ENCODE peak calls at places on chromosome 21, in ten cellular contexts. B, C, Q, P, V, M, J, R, K and H are unnamed samples.

GRCh38 chr21:34726627-34727337 is 58.0 kb downstream of the CLIC6 start:
- DNase-seq in V (no peak), P (no peak), R (no peak), J (no peak), Q (no peak), C (no peak), M (no peak), K (no peak), B (no peak), H (no peak)

GRCh38 chr21:36282568-36283230 is 37.3 kb upstream of the MORC3 start:
- DNase-seq in C (peak), B (no peak), M (no peak), R (no peak), K (no peak), P (no peak), J (no peak), V (no peak), Q (no peak), H (no peak)

GRCh38 chr21:17829472-17829871 is 10.3 kb upstream of the C21orf91 start:
- DNase-seq in J (no peak), R (no peak), V (no peak), Q (no peak), P (peak), M (no peak), C (peak), B (no peak), K (no peak), H (no peak)

GRCh38 chr21:46553993-46554392 is 50.9 kb downstream of the S100B start:
- DNase-seq in P (no peak), Q (no peak), M (no peak), J (no peak), C (no peak), K (no peak), V (no peak), R (no peak), B (no peak), H (no peak)

GRCh38 chr21:42289926-42290325 is 25.3 kb downstream of the TFF3 start:
- DNase-seq in M (no peak), Q (no peak), V (no peak), J (peak), K (no peak), R (no peak), C (no peak), P (no peak), B (no peak), H (no peak)

GRCh38 chr21:46542588-46543092 is 62.2 kb downstream of the S100B start:
- DNase-seq in V (no peak), R (no peak), M (no peak), B (no peak), P (no peak), C (no peak), Q (no peak), J (no peak), K (no peak), H (no peak)

GRCh38 chr21:27070881-27071670 is 104.2 kb upstream of the ADAMTS5 start:
- DNase-seq in C (no peak), P (no peak), B (no peak), J (no peak), K (no peak), Q (no peak), M (no peak), R (no peak), V (no peak), H (no peak)

GRCh38 chr21:46092811-46093667 is 4.9 kb upstream of the COL6A2 start:
- DNase-seq in M (no peak), R (no peak), Q (no peak), V (no peak), B (no peak), J (no peak), C (peak), K (no peak), P (peak), H (no peak)

GRCh38 chr21:44505673-44506278 is 34.2 kb downstream of the KRTAP10-1 start:
- DNase-seq in J (no peak), V (no peak), M (no peak), B (no peak), P (no peak), C (no peak), Q (no peak), K (no peak), R (no peak), H (no peak)

GRCh38 chr21:29104239-29104708 is 26.2 kb upstream of the MAP3K7CL start:
- DNase-seq in P (peak), V (no peak), Q (no peak), M (no peak), B (no peak), K (no peak), C (no peak), R (no peak), J (no peak), H (no peak)

GRCh38 chr21:41488080-41488479 is 19.9 kb downstream of the TMPRSS2 start:
- DNase-seq in K (no peak), R (no peak), P (no peak), V (no peak), C (no peak), J (no peak), B (no peak), Q (no peak), M (no peak), H (no peak)

GRCh38 chr21:39319251-39319756 is 5.9 kb upstream of the BRWD1 start:
- DNase-seq in P (peak), M (no peak), K (no peak), C (peak), R (no peak), Q (no peak), V (no peak), J (no peak), B (no peak), H (no peak)

GRCh38 chr21:31459457-31459856 is 115.4 kb upstream of the TIAM1 start:
- DNase-seq in K (no peak), M (no peak), B (no peak), C (no peak), R (no peak), P (no peak), V (no peak), Q (no peak), J (no peak), H (no peak)

GRCh38 chr21:37916795-37917142 is 512 bp upstream of the KCNJ6 start:
- DNase-seq in C (no peak), P (no peak), M (peak), K (no peak), B (no peak), V (peak), R (peak), Q (no peak), J (no peak), H (no peak)

GRCh38 chr21:42083361-42083690 is 12.2 kb downstream of the UMODL1 start:
- DNase-seq in B (no peak), R (no peak), M (no peak), V (no peak), J (no peak), C (no peak), K (no peak), P (no peak), Q (no peak), H (no peak)

GRCh38 chr21:26852422-26852821 is 7.2 kb upstream of the ADAMTS1 start:
- DNase-seq in R (no peak), M (no peak), C (no peak), K (no peak), P (no peak), J (no peak), V (no peak), B (no peak), Q (no peak), H (no peak)

GRCh38 chr21:42563261-42564045 is 49.8 kb downstream of the SLC37A1 start:
- DNase-seq in Q (no peak), B (no peak), M (peak), K (no peak), C (peak), R (no peak), J (peak), P (no peak), V (no peak), H (peak)

GRCh38 chr21:44802396-44803153 is 955 bp upstream of the UBE2G2 start:
- DNase-seq in B (no peak), V (no peak), P (peak), K (no peak), Q (no peak), J (no peak), M (no peak), C (no peak), R (no peak), H (no peak)

GRCh38 chr21:44443891-44444285 is 11.4 kb upstream of the LRRC3 start:
- DNase-seq in V (no peak), R (no peak), C (no peak), B (no peak), P (no peak), M (no peak), J (no peak), Q (no peak), K (no peak), H (no peak)

GRCh38 chr21:36716836-36717235 is 17.9 kb downstream of the SIM2 start:
- DNase-seq in B (no peak), P (no peak), V (no peak), C (no peak), R (no peak), J (no peak), M (no peak), Q (no peak), K (no peak), H (no peak)

GRCh38 chr21:37509802-37510393 is 143.3 kb downstream of the DYRK1A start:
- DNase-seq in M (no peak), Q (no peak), J (no peak), R (no peak), P (no peak), B (no peak), K (no peak), C (peak), V (no peak), H (no peak)

GRCh38 chr21:38354231-38354630 is 97.4 kb downstream of the KCNJ15 start:
- DNase-seq in Q (no peak), V (no peak), C (no peak), J (no peak), B (no peak), P (no peak), M (no peak), K (no peak), R (no peak), H (no peak)

GRCh38 chr21:34639882-34640788 is 25.2 kb upstream of the RCAN1 start:
- DNase-seq in B (no peak), P (no peak), Q (peak), R (no peak), M (no peak), J (no peak), C (peak), V (no peak), K (peak), H (no peak)

GRCh38 chr21:43311303-43311817 is 115.6 kb downstream of the SIK1 start:
- DNase-seq in V (peak), J (no peak), M (no peak), P (no peak), C (no peak), Q (no peak), B (no peak), R (peak), K (no peak), H (no peak)

GRCh38 chr21:34128674-34129038 is 55.3 kb downstream of the MRPS6 start:
- DNase-seq in Q (no peak), K (no peak), P (no peak), B (no peak), M (no peak), J (no peak), V (no peak), C (no peak), R (no peak), H (no peak)

GRCh38 chr21:44647222-44647552 is 973 bp downstream of the KRTAP10-11 start:
- DNase-seq in K (no peak), C (no peak), Q (no peak), V (no peak), J (no peak), R (no peak), P (no peak), M (peak), B (no peak), H (no peak)

GRCh38 chr21:39781331-39781730 is 36.3 kb downstream of the IGSF5 start:
- DNase-seq in B (no peak), K (no peak), V (no peak), P (no peak), R (no peak), M (no peak), J (no peak), Q (no peak), C (no peak), H (no peak)

GRCh38 chr21:38806942-38807284 is 1.2 kb downstream of the ETS2 start:
- DNase-seq in Q (peak), P (no peak), B (no peak), C (peak), M (no peak), J (no peak), V (no peak), R (peak), K (no peak), H (no peak)

GRCh38 chr21:29684106-29684505 is 255.7 kb downstream of the GRIK1 start:
- DNase-seq in M (no peak), C (no peak), K (no peak), R (no peak), P (no peak), J (no peak), Q (no peak), B (no peak), V (no peak), H (no peak)

GRCh38 chr21:38680401-38680800 is 125.3 kb upstream of the ETS2 start:
- DNase-seq in B (no peak), P (no peak), M (no peak), R (no peak), J (no peak), C (peak), Q (no peak), V (no peak), K (no peak), H (no peak)

GRCh38 chr21:42395302-42395701 is 550 bp downstream of the TMPRSS3 start:
- DNase-seq in K (no peak), R (no peak), B (no peak), M (no peak), V (no peak), C (no peak), P (no peak), Q (no peak), J (no peak), H (no peak)

GRCh38 chr21:42590431-42591131 is 62.8 kb upstream of the PDE9A start:
- DNase-seq in P (no peak), V (no peak), C (no peak), J (no peak), Q (peak), M (no peak), K (no peak), R (no peak), B (no peak), H (no peak)

GRCh38 chr21:45988366-45989347 is 7.1 kb downstream of the COL6A1 start:
- DNase-seq in C (no peak), J (no peak), R (no peak), K (no peak), V (no peak), B (no peak), M (no peak), Q (no peak), P (no peak), H (no peak)

GRCh38 chr21:38170705-38171682 is 85.8 kb upstream of the KCNJ15 start:
- DNase-seq in V (no peak), B (no peak), M (no peak), K (no peak), C (peak), P (no peak), J (no peak), R (no peak), Q (no peak), H (no peak)